ENCODE peak calls at places on chromosomes 4 and X, in four cellular contexts. One of them, this sample, is unnamed.

GRCh38 chr4:112852586-112852985 is 196.9 kb upstream of the ANK2 start:
- DNase-seq in mesenchymal stem cell: no peak
- DNase-seq in H9: no peak
- DNase-seq in neuronal stem cell: no peak
- DNase-seq in this sample: no peak

GRCh38 chr4:12084690-12085089 is 656.0 kb upstream of the HS3ST1 start:
- DNase-seq in neuronal stem cell: no peak
- DNase-seq in H9: no peak
- DNase-seq in mesenchymal stem cell: no peak
- DNase-seq in this sample: no peak

GRCh38 chrX:12767856-12768255 is 23.4 kb upstream of the PRPS2 start:
- DNase-seq in H9: no peak
- DNase-seq in mesenchymal stem cell: no peak
- DNase-seq in neuronal stem cell: no peak
- DNase-seq in this sample: no peak

GRCh38 chr4:153005914-153006381 is 69.8 kb downstream of the FHDC1 start:
- DNase-seq in H9: no peak
- DNase-seq in neuronal stem cell: no peak
- DNase-seq in mesenchymal stem cell: no peak
- DNase-seq in this sample: no peak

GRCh38 chrX:118251251-118251650 is 94.7 kb upstream of the WDR44 start:
- DNase-seq in mesenchymal stem cell: no peak
- DNase-seq in H9: no peak
- DNase-seq in neuronal stem cell: no peak
- DNase-seq in this sample: peak; percentile 43

GRCh38 chrX:12240491-12240890 is 102.2 kb downstream of the FRMPD4 start:
- DNase-seq in H9: no peak
- DNase-seq in neuronal stem cell: no peak
- DNase-seq in mesenchymal stem cell: no peak
- DNase-seq in this sample: no peak

GRCh38 chrX:45952030-45952429 is 593.2 kb downstream of the ZNF674 start:
- DNase-seq in H9: peak; percentile 38
- DNase-seq in mesenchymal stem cell: no peak
- DNase-seq in neuronal stem cell: no peak
- DNase-seq in this sample: no peak

GRCh38 chr4:173879286-173879908 is 349.4 kb upstream of the HAND2 start:
- DNase-seq in neuronal stem cell: no peak
- DNase-seq in H9: no peak
- DNase-seq in mesenchymal stem cell: no peak
- DNase-seq in this sample: no peak

GRCh38 chr4:156362581-156362980 is 408.9 kb upstream of the CTSO start:
- DNase-seq in H9: no peak
- DNase-seq in neuronal stem cell: no peak
- DNase-seq in mesenchymal stem cell: peak; percentile 54
- DNase-seq in this sample: no peak

GRCh38 chrX:111857534-111857933 is 18.4 kb upstream of the TRPC5OS start:
- DNase-seq in H9: no peak
- DNase-seq in neuronal stem cell: no peak
- DNase-seq in mesenchymal stem cell: no peak
- DNase-seq in this sample: no peak

GRCh38 chrX:16754019-16754418 is 32.2 kb upstream of the TXLNG start:
- DNase-seq in mesenchymal stem cell: no peak
- DNase-seq in neuronal stem cell: no peak
- DNase-seq in H9: no peak
- DNase-seq in this sample: peak; percentile 10

GRCh38 chr4:177484613-177485021 is 42.4 kb upstream of the AGA start:
- DNase-seq in H9: no peak
- DNase-seq in mesenchymal stem cell: peak; percentile 82
- DNase-seq in neuronal stem cell: no peak
- DNase-seq in this sample: peak; percentile 38

GRCh38 chrX:29478336-29479069 is 736.9 kb upstream of the MAGEB2 start:
- DNase-seq in neuronal stem cell: peak; percentile 4
- DNase-seq in mesenchymal stem cell: peak; percentile 22
- DNase-seq in H9: peak; percentile 46
- DNase-seq in this sample: no peak

GRCh38 chrX:80022363-80023031 is 7.9 kb downstream of the TBX22 start:
- DNase-seq in H9: peak; percentile 47
- DNase-seq in neuronal stem cell: peak; percentile 27
- DNase-seq in mesenchymal stem cell: no peak
- DNase-seq in this sample: no peak

GRCh38 chr4:80184791-80185756 is 12.2 kb upstream of the PRDM8 start:
- DNase-seq in neuronal stem cell: no peak
- DNase-seq in H9: peak; percentile 63
- DNase-seq in mesenchymal stem cell: peak; percentile 42
- DNase-seq in this sample: no peak

GRCh38 chrX:134622813-134623185 is 35.5 kb downstream of the PLAC1 start:
- DNase-seq in mesenchymal stem cell: no peak
- DNase-seq in neuronal stem cell: no peak
- DNase-seq in H9: no peak
- DNase-seq in this sample: peak; percentile 66

GRCh38 chr4:39324897-39325613 is 41.1 kb downstream of the RFC1 start:
- DNase-seq in mesenchymal stem cell: no peak
- DNase-seq in H9: no peak
- DNase-seq in neuronal stem cell: no peak
- DNase-seq in this sample: peak; percentile 74

GRCh38 chrX:68504237-68504636 is 5.4 kb downstream of the YIPF6 start:
- DNase-seq in neuronal stem cell: no peak
- DNase-seq in mesenchymal stem cell: peak; percentile 72
- DNase-seq in H9: no peak
- DNase-seq in this sample: peak; percentile 88

GRCh38 chrX:34381241-34381640 is 249.1 kb upstream of the FAM47A start:
- DNase-seq in mesenchymal stem cell: no peak
- DNase-seq in neuronal stem cell: no peak
- DNase-seq in H9: no peak
- DNase-seq in this sample: no peak

GRCh38 chr4:47972181-47972580 is 44.3 kb downstream of the CNGA1 start:
- DNase-seq in mesenchymal stem cell: no peak
- DNase-seq in H9: no peak
- DNase-seq in neuronal stem cell: no peak
- DNase-seq in this sample: no peak

GRCh38 chrX:6226646-6227444 is 1.8 kb downstream of the NLGN4X start:
- DNase-seq in neuronal stem cell: peak; percentile 36
- DNase-seq in mesenchymal stem cell: no peak
- DNase-seq in H9: peak; percentile 33
- DNase-seq in this sample: no peak

GRCh38 chr4:102808009-102808408 is 19.3 kb downstream of the UBE2D3 start:
- DNase-seq in mesenchymal stem cell: no peak
- DNase-seq in neuronal stem cell: no peak
- DNase-seq in H9: no peak
- DNase-seq in this sample: no peak

GRCh38 chrX:107628662-107629532 is 587 bp downstream of the PRPS1 start:
- DNase-seq in mesenchymal stem cell: peak; percentile 39
- DNase-seq in neuronal stem cell: no peak
- DNase-seq in H9: peak; percentile 45
- DNase-seq in this sample: peak; percentile 69

DNA sequence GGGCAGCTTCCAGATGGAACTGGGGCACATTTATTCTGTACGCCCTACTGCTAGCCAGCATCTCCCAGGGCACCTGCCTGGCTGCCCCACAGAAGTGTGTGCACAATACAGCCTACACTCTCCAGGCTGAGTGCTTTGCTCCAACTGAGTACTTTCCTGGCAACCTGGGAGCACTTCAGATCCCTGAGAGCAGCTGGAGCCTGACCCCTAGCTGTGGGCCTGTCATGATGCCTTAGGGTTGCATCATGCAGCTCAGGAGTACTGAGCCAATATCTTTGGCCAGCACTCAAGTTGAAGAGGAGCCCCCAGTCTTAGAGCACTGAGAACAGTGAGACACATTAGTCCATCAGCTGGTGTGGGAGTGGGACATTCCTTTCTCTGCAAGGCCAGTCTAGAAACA is 321.9 kb downstream of the CFAP47 start:
- DNase-seq in neuronal stem cell: no peak
- DNase-seq in mesenchymal stem cell: no peak
- DNase-seq in H9: peak; percentile 32
- DNase-seq in this sample: no peak
- H2AFZ ChIP-seq in neuronal stem cell: peak overlapping the region; percentile 3
- H2AFZ ChIP-seq in mesenchymal stem cell: no peak overlapping the region
- H2AFZ ChIP-seq in H9: no peak overlapping the region
- H2AFZ ChIP-seq in this sample: no peak overlapping the region

GRCh38 chr4:1562371-1562770 is 121.7 kb downstream of the FAM53A start:
- DNase-seq in mesenchymal stem cell: no peak
- DNase-seq in neuronal stem cell: no peak
- DNase-seq in H9: no peak
- DNase-seq in this sample: no peak

GRCh38 chr4:1564535-1565375 is 119.4 kb downstream of the FAM53A start:
- DNase-seq in H9: no peak
- DNase-seq in neuronal stem cell: no peak
- DNase-seq in mesenchymal stem cell: no peak
- DNase-seq in this sample: no peak

GRCh38 chr4:1563768-1564485 is 120.2 kb downstream of the FAM53A start:
- DNase-seq in mesenchymal stem cell: no peak
- DNase-seq in H9: no peak
- DNase-seq in neuronal stem cell: no peak
- DNase-seq in this sample: no peak

GRCh38 chr4:1562771-1563170 is 121.3 kb downstream of the FAM53A start:
- DNase-seq in neuronal stem cell: no peak
- DNase-seq in mesenchymal stem cell: no peak
- DNase-seq in H9: no peak
- DNase-seq in this sample: no peak

GRCh38 chr4:1563241-1563640 is 120.9 kb downstream of the FAM53A start:
- DNase-seq in H9: no peak
- DNase-seq in mesenchymal stem cell: no peak
- DNase-seq in neuronal stem cell: no peak
- DNase-seq in this sample: no peak
- H4K91ac ChIP-seq in H9: no peak overlapping the region
- H4K91ac ChIP-seq in mesenchymal stem cell: no peak overlapping the region
- H4K91ac ChIP-seq in neuronal stem cell: peak overlapping the region; percentile 72
- H4K91ac ChIP-seq in this sample: no peak overlapping the region

GRCh38 chr4:139606600-139607301 is 50.7 kb upstream of the SETD7 start:
- DNase-seq in mesenchymal stem cell: peak; percentile 70
- DNase-seq in H9: no peak
- DNase-seq in neuronal stem cell: no peak
- DNase-seq in this sample: no peak
- H2BK12ac ChIP-seq in mesenchymal stem cell: peak overlapping the region; percentile 86
- H2BK12ac ChIP-seq in H9: no peak overlapping the region
- H2BK12ac ChIP-seq in neuronal stem cell: no peak overlapping the region
- H2BK12ac ChIP-seq in this sample: no peak overlapping the region

GRCh38 chr4:81495308-81495707 is 23.6 kb upstream of the RASGEF1B start:
- DNase-seq in neuronal stem cell: no peak
- DNase-seq in H9: no peak
- DNase-seq in mesenchymal stem cell: no peak
- DNase-seq in this sample: no peak
- H2AFZ ChIP-seq in neuronal stem cell: no peak overlapping the region
- H2AFZ ChIP-seq in H9: no peak overlapping the region
- H2AFZ ChIP-seq in mesenchymal stem cell: no peak overlapping the region
- H2AFZ ChIP-seq in this sample: no peak overlapping the region

GRCh38 chrX:65695849-65696248 is 28.4 kb downstream of the MSN start:
- DNase-seq in H9: no peak
- DNase-seq in neuronal stem cell: no peak
- DNase-seq in mesenchymal stem cell: no peak
- DNase-seq in this sample: no peak

GRCh38 chrX:65702956-65703355 is 35.5 kb downstream of the MSN start:
- DNase-seq in neuronal stem cell: no peak
- DNase-seq in mesenchymal stem cell: no peak
- DNase-seq in H9: no peak
- DNase-seq in this sample: no peak

GRCh38 chrX:65696613-65697012 is 29.2 kb downstream of the MSN start:
- DNase-seq in H9: no peak
- DNase-seq in mesenchymal stem cell: no peak
- DNase-seq in neuronal stem cell: no peak
- DNase-seq in this sample: no peak

GRCh38 chrX:65697173-65697572 is 29.7 kb downstream of the MSN start:
- DNase-seq in mesenchymal stem cell: peak; percentile 56
- DNase-seq in H9: no peak
- DNase-seq in neuronal stem cell: no peak
- DNase-seq in this sample: no peak

DNA sequence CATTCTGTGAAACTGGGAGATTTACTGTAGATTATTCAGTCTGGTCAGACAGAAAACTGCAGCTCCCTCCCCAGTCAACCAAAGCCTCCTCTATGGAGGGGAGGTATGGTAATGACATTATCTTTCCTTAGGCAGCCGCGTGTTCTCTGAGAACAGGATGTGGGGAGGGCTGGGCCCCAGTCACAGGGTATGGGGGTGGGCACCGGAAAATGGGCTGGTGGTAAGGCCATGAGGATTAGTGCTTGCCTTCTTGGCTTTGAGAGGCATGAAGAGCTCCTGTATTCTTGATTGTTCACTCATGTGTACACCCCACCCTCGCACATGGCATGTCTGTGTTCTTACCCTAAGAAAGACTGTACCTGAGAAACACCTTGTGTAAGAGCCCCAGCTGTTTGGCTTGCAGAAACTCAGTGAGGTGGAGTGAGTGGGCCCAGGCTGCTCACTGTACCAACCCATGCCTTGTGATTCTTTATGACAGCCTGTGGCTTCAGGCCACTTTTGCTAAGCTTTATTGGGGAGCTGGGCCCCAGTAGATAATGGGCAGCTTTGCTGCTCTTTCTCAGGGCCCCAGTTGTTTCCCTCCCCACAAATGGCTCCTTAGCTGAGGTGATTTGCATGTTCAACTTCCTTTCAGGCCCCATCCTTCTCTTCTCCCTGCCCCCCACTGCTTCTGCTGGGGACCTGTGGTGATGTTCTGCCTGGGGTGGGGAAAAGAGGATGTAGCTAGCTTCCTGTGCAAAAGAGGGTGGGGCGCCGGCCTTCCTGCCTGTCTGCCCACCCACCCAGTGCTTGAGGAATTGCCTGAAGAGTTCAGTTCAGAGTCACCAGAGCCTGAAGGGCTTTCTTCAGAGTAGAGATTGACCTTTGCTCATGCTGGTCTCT is 30.7 kb downstream of the MSN start:
- DNase-seq in mesenchymal stem cell: peak; percentile 67
- DNase-seq in H9: peak; percentile 32
- DNase-seq in neuronal stem cell: no peak
- DNase-seq in this sample: no peak
- H4K91ac ChIP-seq in mesenchymal stem cell: peak overlapping the region; percentile 83
- H4K91ac ChIP-seq in H9: no peak overlapping the region
- H4K91ac ChIP-seq in neuronal stem cell: no peak overlapping the region
- H4K91ac ChIP-seq in this sample: no peak overlapping the region

GRCh38 chr4:182960228-182960627 is 43.0 kb upstream of the DCTD start:
- DNase-seq in mesenchymal stem cell: no peak
- DNase-seq in H9: no peak
- DNase-seq in neuronal stem cell: no peak
- DNase-seq in this sample: no peak
- H2BK12ac ChIP-seq in mesenchymal stem cell: no peak overlapping the region
- H2BK12ac ChIP-seq in H9: no peak overlapping the region
- H2BK12ac ChIP-seq in neuronal stem cell: peak overlapping the region; percentile 87
- H2BK12ac ChIP-seq in this sample: no peak overlapping the region

This sample was measured in trophoblast cell.